ENCODE peak calls at places on chromosome 9, in ten cellular contexts. G is ELR, L is fibroblast of mammary gland, Z is fibroblast of the aortic adventitia, P is A172, J is hypothalamus, C is AG09309, B is right lobe of liver, N is ACHN, E is Caki2. W is an unnamed sample.

GRCh38 chr9:38018964-38019602 is 49.9 kb downstream of the SHB start:
- DNase-seq in N (peak; percentile 63), G (peak; percentile 91), P (peak; percentile 84), B (no peak), L (peak; percentile 84), J (no peak), E (peak; percentile 60), Z (peak; percentile 88), C (no peak), W (peak; percentile 91)

GRCh38 chr9:71285191-71285656 is 163.8 kb upstream of the TRPM3 start:
- DNase-seq in L (peak; percentile 69), P (peak; percentile 71), Z (peak; percentile 77), N (peak; percentile 65), J (peak; percentile 29), G (peak; percentile 70), C (peak; percentile 29), E (peak; percentile 59), B (no peak), W (peak; percentile 77)

GRCh38 chr9:32955655-32956478 is 45.6 kb downstream of the APTX start:
- DNase-seq in G (no peak), E (no peak), C (no peak), L (no peak), P (no peak), B (peak; percentile 68), J (no peak), Z (no peak), N (no peak), W (peak; percentile 36)

GRCh38 chr9:36268007-36268427 is 9.8 kb upstream of the GNE start:
- DNase-seq in G (peak; percentile 69), J (no peak), Z (peak; percentile 70), N (no peak), B (no peak), L (peak; percentile 71), C (peak; percentile 32), E (peak; percentile 90), P (peak; percentile 85), W (peak; percentile 88)

GRCh38 chr9:136609160-136609475 is 53.6 kb upstream of the EGFL7 start:
- DNase-seq in P (no peak), L (no peak), N (no peak), J (no peak), C (no peak), B (no peak), G (no peak), E (no peak), Z (no peak), W (no peak)

GRCh38 chr9:21788752-21789151 is 13.7 kb upstream of the MTAP start:
- DNase-seq in P (no peak), C (no peak), E (no peak), G (no peak), N (no peak), B (no peak), J (no peak), L (peak; percentile 16), Z (peak; percentile 40), W (no peak)

GRCh38 chr9:99782962-99783718 is 38.5 kb upstream of the NR4A3 start:
- DNase-seq in L (no peak), P (no peak), J (no peak), N (no peak), E (no peak), Z (no peak), C (no peak), G (no peak), B (no peak), W (no peak)

GRCh38 chr9:137127301-137128157 is 11.4 kb upstream of the GRIN1 start:
- DNase-seq in G (no peak), B (no peak), C (no peak), P (no peak), N (no peak), J (no peak), Z (peak; percentile 48), E (peak; percentile 77), L (no peak), W (peak; percentile 49)

GRCh38 chr9:92328225-92328624 is 2.5 kb downstream of the CENPP start:
- DNase-seq in N (peak; percentile 49), B (no peak), J (no peak), P (peak; percentile 39), E (peak; percentile 12), C (no peak), Z (peak; percentile 84), L (peak; percentile 80), G (peak; percentile 70), W (peak; percentile 68)

GRCh38 chr9:107749787-107750444 is 260.3 kb upstream of the KLF4 start:
- DNase-seq in N (peak; percentile 89), G (peak; percentile 94), J (peak; percentile 84), Z (peak; percentile 98), P (peak; percentile 96), C (peak; percentile 86), B (peak; percentile 90), E (peak; percentile 57), L (peak; percentile 97), W (peak; percentile 84)

GRCh38 chr9:136485651-136486050 is 2.8 kb upstream of the SEC16A start:
- DNase-seq in J (no peak), C (no peak), G (no peak), E (no peak), B (peak; percentile 96), P (no peak), L (no peak), Z (no peak), N (no peak), W (no peak)

GRCh38 chr9:134064711-134065110 is 3.1 kb downstream of the BRD3 start:
- DNase-seq in J (no peak), N (no peak), B (no peak), P (no peak), E (no peak), C (no peak), L (no peak), Z (no peak), G (no peak), W (peak; percentile 44)

GRCh38 chr9:96417051-96417586 is 1.1 kb downstream of the ZNF367 start:
- DNase-seq in B (peak; percentile 94), J (peak; percentile 84), L (peak; percentile 73), C (no peak), E (peak; percentile 80), P (peak; percentile 83), N (peak; percentile 83), Z (peak; percentile 64), G (peak; percentile 87), W (peak; percentile 98)

GRCh38 chr9:137488906-137489305 is 29.8 kb upstream of the NSMF start:
- DNase-seq in N (no peak), G (no peak), Z (no peak), B (no peak), C (no peak), P (no peak), J (no peak), E (no peak), L (no peak), W (peak; percentile 73)

GRCh38 chr9:7115606-7116005 is 357.8 kb downstream of the KDM4C start:
- DNase-seq in L (peak; percentile 11), N (no peak), Z (peak; percentile 26), P (no peak), J (no peak), G (no peak), B (no peak), C (no peak), E (no peak), W (no peak)

GRCh38 chr9:12695474-12695873 is 2.3 kb downstream of the TYRP1 start:
- DNase-seq in G (no peak), P (no peak), N (no peak), E (no peak), J (no peak), Z (no peak), B (no peak), L (no peak), C (no peak), W (no peak)

GRCh38 chr9:134494273-134494815 is 147.3 kb upstream of the COL5A1 start:
- DNase-seq in E (no peak), J (no peak), Z (no peak), G (no peak), C (no peak), L (no peak), P (no peak), N (no peak), B (peak; percentile 25), W (peak; percentile 31)

GRCh38 chr9:21801683-21802417 is 586 bp upstream of the MTAP start:
- DNase-seq in E (no peak), L (peak; percentile 82), N (no peak), J (peak; percentile 51), B (peak; percentile 77), C (no peak), Z (peak; percentile 89), G (peak; percentile 86), P (no peak), W (peak; percentile 86)

GRCh38 chr9:34370970-34371880 is 5.5 kb downstream of the MYORG start:
- DNase-seq in P (no peak), L (no peak), N (no peak), B (no peak), C (no peak), E (no peak), Z (no peak), G (peak; percentile 7), J (no peak), W (peak; percentile 21)

GRCh38 chr9:130029223-130029583 is 13.8 kb downstream of the FNBP1 start:
- DNase-seq in G (no peak), L (no peak), E (no peak), P (no peak), J (no peak), C (no peak), Z (no peak), N (no peak), B (no peak), W (no peak)

GRCh38 chr9:91786132-91786896 is 163.7 kb downstream of the ROR2 start:
- DNase-seq in J (no peak), P (no peak), C (no peak), Z (no peak), G (no peak), L (no peak), E (no peak), B (no peak), N (no peak), W (no peak)

GRCh38 chr9:71685988-71686387 is 82.3 kb downstream of the CEMIP2 start:
- DNase-seq in B (no peak), Z (no peak), L (no peak), E (no peak), N (no peak), P (no peak), G (no peak), J (no peak), C (no peak), W (no peak)

GRCh38 chr9:27110181-27110580 is 1.2 kb downstream of the TEK start:
- DNase-seq in N (no peak), G (no peak), L (no peak), Z (no peak), P (no peak), C (no peak), J (no peak), B (no peak), E (no peak), W (no peak)

GRCh38 chr9:110047232-110047954 is 160.6 kb downstream of the C9orf152 start:
- DNase-seq in L (no peak), B (no peak), C (no peak), P (no peak), N (no peak), E (no peak), J (no peak), Z (no peak), G (no peak), W (no peak)

GRCh38 chr9:34606908-34607307 is 5.0 kb downstream of the RPP25L start:
- DNase-seq in B (no peak), Z (no peak), C (no peak), J (no peak), E (no peak), N (no peak), P (no peak), L (no peak), G (no peak), W (peak; percentile 59)

GRCh38 chr9:76415154-76415553 is 20.9 kb upstream of the RFK start:
- DNase-seq in C (no peak), E (no peak), G (peak; percentile 35), N (no peak), L (no peak), Z (no peak), P (peak; percentile 47), B (no peak), J (no peak), W (no peak)

GRCh38 chr9:27129221-27129620 is 20.2 kb downstream of the TEK start:
- DNase-seq in C (no peak), L (no peak), E (no peak), P (no peak), J (no peak), B (no peak), Z (peak; percentile 24), N (no peak), G (no peak), W (no peak)

GRCh38 chr9:125694478-125694877 is 12.5 kb downstream of the MAPKAP1 start:
- DNase-seq in L (no peak), J (no peak), E (no peak), N (peak; percentile 25), G (no peak), C (no peak), Z (no peak), P (no peak), B (no peak), W (no peak)

W was measured in osteoblast.